ENCODE peak calls at places on chromosomes 13 and 19, in four cellular contexts. One of them, this sample, is unnamed.

GRCh38 chr19:3515891-3516422 is 9.8 kb downstream of the FZR1 start:
- DNase-seq in stomach: no peak
- DNase-seq in HCT116: no peak
- DNase-seq in MM.1S: no peak
- DNase-seq in this sample: no peak

GRCh38 chr19:898663-899062 is 5.4 kb downstream of the RNU6-9 start:
- DNase-seq in HCT116: no peak
- DNase-seq in stomach: no peak
- DNase-seq in MM.1S: no peak
- DNase-seq in this sample: no peak

GRCh38 chr13:111999352-111999751 is 67.6 kb upstream of the SOX1 start:
- DNase-seq in MM.1S: no peak
- DNase-seq in HCT116: no peak
- DNase-seq in stomach: no peak
- DNase-seq in this sample: no peak

GRCh38 chr13:53069800-53070199 is 41.2 kb downstream of the OLFM4 start:
- DNase-seq in MM.1S: no peak
- DNase-seq in HCT116: no peak
- DNase-seq in stomach: no peak
- DNase-seq in this sample: no peak

GRCh38 chr19:2702170-2703076 is at the start of gene GNG7:
- DNase-seq in HCT116: peak; percentile 68
- DNase-seq in stomach: peak; percentile 97
- DNase-seq in MM.1S: peak; percentile 98
- DNase-seq in this sample: peak; percentile 91

GRCh38 chr19:45864629-45865082 is 530 bp downstream of the FOXA3 start:
- DNase-seq in MM.1S: no peak
- DNase-seq in HCT116: no peak
- DNase-seq in stomach: no peak
- DNase-seq in this sample: no peak

GRCh38 chr19:4724252-4724514 is 541 bp upstream of the DPP9 start:
- DNase-seq in MM.1S: no peak
- DNase-seq in stomach: no peak
- DNase-seq in HCT116: no peak
- DNase-seq in this sample: no peak

GRCh38 chr13:31278874-31279273 is 79.1 kb downstream of the B3GLCT start:
- DNase-seq in HCT116: no peak
- DNase-seq in MM.1S: no peak
- DNase-seq in stomach: no peak
- DNase-seq in this sample: no peak

GRCh38 chr19:29836409-29836825 is 24.6 kb downstream of the CCNE1 start:
- DNase-seq in stomach: no peak
- DNase-seq in MM.1S: no peak
- DNase-seq in HCT116: no peak
- DNase-seq in this sample: no peak

GRCh38 chr19:55702131-55702627 is 27.2 kb downstream of the EPN1 start:
- DNase-seq in stomach: peak; percentile 71
- DNase-seq in MM.1S: no peak
- DNase-seq in HCT116: no peak
- DNase-seq in this sample: no peak

GRCh38 chr19:24101459-24102122 is 14.6 kb downstream of the ZNF254 start:
- DNase-seq in HCT116: no peak
- DNase-seq in stomach: no peak
- DNase-seq in MM.1S: no peak
- DNase-seq in this sample: no peak

GRCh38 chr13:50393641-50394040 is 378.4 kb downstream of the KCNRG start:
- DNase-seq in MM.1S: no peak
- DNase-seq in stomach: no peak
- DNase-seq in HCT116: no peak
- DNase-seq in this sample: no peak

GRCh38 chr13:69595181-69595580 is 512.4 kb upstream of the ATXN8OS start:
- DNase-seq in MM.1S: no peak
- DNase-seq in HCT116: no peak
- DNase-seq in stomach: no peak
- DNase-seq in this sample: no peak

GRCh38 chr19:40601061-40601973 is at the start of gene LTBP4:
- DNase-seq in stomach: no peak
- DNase-seq in MM.1S: peak; percentile 14
- DNase-seq in HCT116: no peak
- DNase-seq in this sample: no peak

GRCh38 chr19:1283207-1283916 is 2.3 kb upstream of the EFNA2 start:
- DNase-seq in stomach: no peak
- DNase-seq in HCT116: no peak
- DNase-seq in MM.1S: no peak
- DNase-seq in this sample: no peak

GRCh38 chr19:1502433-1503088 is 10.3 kb downstream of the ADAMTSL5 start:
- DNase-seq in HCT116: no peak
- DNase-seq in stomach: no peak
- DNase-seq in MM.1S: no peak
- DNase-seq in this sample: no peak

GRCh38 chr19:3057275-3057714 is 5.0 kb downstream of the TLE5 start:
- DNase-seq in stomach: peak; percentile 93
- DNase-seq in MM.1S: no peak
- DNase-seq in HCT116: no peak
- DNase-seq in this sample: no peak

GRCh38 chr13:23842406-23842805 is 46.8 kb downstream of the MIPEP start:
- DNase-seq in MM.1S: no peak
- DNase-seq in stomach: no peak
- DNase-seq in HCT116: no peak
- DNase-seq in this sample: no peak
- H3K4me3 ChIP-seq in MM.1S: no peak overlapping the region
- H3K4me3 ChIP-seq in stomach: no peak overlapping the region
- H3K4me3 ChIP-seq in HCT116: no peak overlapping the region
- H3K4me3 ChIP-seq in this sample: no peak overlapping the region

GRCh38 chr19:12792048-12792852 is 964 bp downstream of the JUNB start:
- DNase-seq in MM.1S: peak; percentile 86
- DNase-seq in stomach: peak; percentile 77
- DNase-seq in HCT116: no peak
- DNase-seq in this sample: peak; percentile 58
- H3K4me1 ChIP-seq in MM.1S: peaks cover 31% of the 10 kb centered on the region
- H3K4me1 ChIP-seq in stomach: peaks cover 61% of the 10 kb centered on the region
- H3K4me1 ChIP-seq in HCT116: peaks cover 53% of the 10 kb centered on the region
- H3K4me1 ChIP-seq in this sample: peaks cover 46% of the 10 kb centered on the region

GRCh38 chr19:49597703-49597974 is 6.7 kb downstream of the PRR12 start:
- DNase-seq in HCT116: no peak
- DNase-seq in MM.1S: no peak
- DNase-seq in stomach: no peak
- DNase-seq in this sample: no peak
- H3K4me3 ChIP-seq in HCT116: no peak overlapping the region
- H3K4me3 ChIP-seq in MM.1S: no peak overlapping the region
- H3K4me3 ChIP-seq in stomach: no peak overlapping the region
- H3K4me3 ChIP-seq in this sample: no peak overlapping the region

GRCh38 chr13:113209880-113210421 is 538 bp downstream of the CUL4A start:
- DNase-seq in stomach: peak; percentile 71
- DNase-seq in MM.1S: peak; percentile 82
- DNase-seq in HCT116: peak; percentile 45
- DNase-seq in this sample: peak; percentile 73

GRCh38 chr13:113210834-113211233 is 1.4 kb downstream of the CUL4A start:
- DNase-seq in HCT116: no peak
- DNase-seq in stomach: no peak
- DNase-seq in MM.1S: no peak
- DNase-seq in this sample: no peak

GRCh38 chr13:113208424-113209335 is at the start of gene PCID2:
- DNase-seq in MM.1S: peak; percentile 92
- DNase-seq in HCT116: peak; percentile 82
- DNase-seq in stomach: peak; percentile 93
- DNase-seq in this sample: peak; percentile 83

GRCh38 chr13:113207890-113208423 is 512 bp downstream of the PCID2 start:
- DNase-seq in MM.1S: peak; percentile 10
- DNase-seq in HCT116: no peak
- DNase-seq in stomach: no peak
- DNase-seq in this sample: no peak

GRCh38 chr13:113209336-113209879 is at the start of gene CUL4A:
- DNase-seq in MM.1S: peak; percentile 70
- DNase-seq in HCT116: peak; percentile 31
- DNase-seq in stomach: peak; percentile 83
- DNase-seq in this sample: peak; percentile 60
- H3K4me1 ChIP-seq in MM.1S: peaks cover 18% of the 10 kb centered on the region
- H3K4me1 ChIP-seq in HCT116: peaks cover 14% of the 10 kb centered on the region
- H3K4me1 ChIP-seq in stomach: peaks cover 81% of the 10 kb centered on the region
- H3K4me1 ChIP-seq in this sample: peaks cover 21% of the 10 kb centered on the region